ENCODE peak calls at places on chromosomes 6 and 20, in ten cellular contexts. M is mesothelial cell of epicardium; B is iris pigment epithelial cell; Y is stimulated activated CD4-positive, alpha-beta T cell treated with anti-CD3 and anti-CD28 coated beads, Interleukin-4, amount 100 ng/mL, for 1 hour; D is cardiac muscle cell; R is foreskin melanocyte; I is RPMI8226; Z is AG08395; E is pancreas; A is SW480. U is an unnamed sample.

GRCh38 chr20:51094221-51094620 is 71.3 kb upstream of the KCNG1 start:
- DNase-seq in M (no peak), B (no peak), Y (no peak), D (no peak), R (no peak), I (no peak), Z (no peak), E (no peak), A (no peak), U (no peak)

GRCh38 chr20:33559994-33560393 is 70.1 kb downstream of the CBFA2T2 start:
- DNase-seq in M (no peak), B (no peak), Y (no peak), D (no peak), R (no peak), I (no peak), Z (no peak), E (no peak), A (no peak), U (no peak)

GRCh38 chr6:10630178-10630577 is 64.2 kb downstream of the C6orf52 start:
- DNase-seq in M (no peak), B (no peak), Y (no peak), D (no peak), R (no peak), I (no peak), Z (no peak), E (no peak), A (no peak), U (no peak)

GRCh38 chr20:2005831-2006426 is 12.1 kb upstream of the PDYN start:
- DNase-seq in M (peak; percentile 67), B (peak; percentile 55), Y (peak; percentile 64), D (peak; percentile 70), R (peak; percentile 35), I (peak; percentile 84), Z (peak; percentile 66), E (peak; percentile 75), A (peak; percentile 47), U (peak; percentile 80)

GRCh38 chr6:82651845-82652333 is 288.3 kb downstream of the TPBG start:
- DNase-seq in M (no peak), B (no peak), Y (no peak), D (no peak), R (no peak), I (no peak), Z (no peak), E (no peak), A (no peak), U (no peak)

GRCh38 chr6:113596907-113597583 is 260.1 kb upstream of the MARCKS start:
- DNase-seq in M (no peak), B (peak; percentile 62), Y (no peak), D (peak; percentile 33), R (no peak), I (no peak), Z (peak; percentile 45), E (peak; percentile 52), A (no peak), U (no peak)

GRCh38 chr6:3746119-3746691 is 5.3 kb downstream of the PXDC1 start:
- DNase-seq in M (no peak), B (no peak), Y (no peak), D (no peak), R (no peak), I (peak; percentile 82), Z (no peak), E (no peak), A (no peak), U (no peak)

GRCh38 chr20:62142252-62143117 is 709 bp downstream of the PSMA7 start:
- DNase-seq in M (no peak), B (no peak), Y (peak; percentile 22), D (no peak), R (no peak), I (peak; percentile 15), Z (no peak), E (peak; percentile 40), A (no peak), U (no peak)

GRCh38 chr20:10550204-10551118 is 115.4 kb downstream of the SLX4IP start:
- DNase-seq in M (no peak), B (no peak), Y (no peak), D (no peak), R (no peak), I (no peak), Z (no peak), E (peak; percentile 88), A (no peak), U (no peak)

GRCh38 chr6:72621243-72622093 is at the start of gene KCNQ5:
- DNase-seq in M (no peak), B (peak; percentile 8), Y (peak; percentile 26), D (peak; percentile 27), R (peak; percentile 24), I (peak; percentile 68), Z (peak; percentile 18), E (peak; percentile 14), A (no peak), U (no peak)

GRCh38 chr20:12331236-12331635 is 413.5 kb downstream of the BTBD3 start:
- DNase-seq in M (no peak), B (no peak), Y (no peak), D (no peak), R (no peak), I (no peak), Z (no peak), E (no peak), A (no peak), U (no peak)

GRCh38 chr6:72890233-72890632 is 268.4 kb downstream of the KCNQ5 start:
- DNase-seq in M (no peak), B (no peak), Y (no peak), D (no peak), R (no peak), I (no peak), Z (no peak), E (no peak), A (no peak), U (no peak)

U was measured in neuronal stem cell.